ENCODE peak calls at places on chromosomes 12 and 14, in six cellular contexts. K is CD8-positive, alpha-beta memory T cell; H is heart right ventricle; T is GM23338; B is AG04450; Q is psoas muscle. L is an unnamed sample.
A peak's percentile ranks its signal among the peaks of the same experiment; 100 is the strongest.

GRCh38 chr12:77724367-77724957 is 106.2 kb upstream of the NAV3 start:
- DNase-seq in K (no peak), H (no peak), T (peak; percentile 66), B (peak; percentile 10), Q (no peak), L (no peak)

GRCh38 chr14:25622752-25623151 is 572.8 kb upstream of the STXBP6 start:
- DNase-seq in K (no peak), H (no peak), T (no peak), B (no peak), Q (no peak), L (no peak)

GRCh38 chr12:78931466-78931990 is 67.0 kb downstream of the SYT1 start:
- DNase-seq in K (no peak), H (no peak), T (peak; percentile 27), B (no peak), Q (no peak), L (no peak)

GRCh38 chr14:53273671-53274072 is 120.5 kb upstream of the DDHD1 start:
- DNase-seq in K (no peak), H (peak; percentile 11), T (peak; percentile 32), B (no peak), Q (no peak), L (no peak)

GRCh38 chr14:36518031-36518585 is 1.9 kb downstream of the NKX2-1 start:
- DNase-seq in K (no peak), H (no peak), T (peak; percentile 62), B (no peak), Q (no peak), L (no peak)

GRCh38 chr12:88628856-88629509 is 48.7 kb upstream of the KITLG start:
- DNase-seq in K (no peak), H (no peak), T (no peak), B (no peak), Q (no peak), L (no peak)

GRCh38 chr12:97630875-97631274 is 168.3 kb downstream of the RMST start:
- DNase-seq in K (no peak), H (no peak), T (no peak), B (no peak), Q (no peak), L (no peak)

GRCh38 chr14:71521238-71521637 is 411.0 kb upstream of the RGS6 start:
- DNase-seq in K (no peak), H (no peak), T (no peak), B (no peak), Q (no peak), L (no peak)

GRCh38 chr12:108653082-108653516 is 19.4 kb upstream of the SELPLG start:
- DNase-seq in K (no peak), H (no peak), T (no peak), B (no peak), Q (no peak), L (no peak)

GRCh38 chr12:78035913-78036658 is 205.4 kb downstream of the NAV3 start:
- DNase-seq in K (no peak), H (no peak), T (peak; percentile 17), B (no peak), Q (no peak), L (no peak)

GRCh38 chr14:22657861-22658260 is 13.7 kb upstream of the OR6J1 start:
- DNase-seq in K (no peak), H (no peak), T (peak; percentile 17), B (no peak), Q (no peak), L (no peak)

GRCh38 chr12:127340381-127340780 is 926.6 kb upstream of the TMEM132C start:
- DNase-seq in K (no peak), H (no peak), T (no peak), B (no peak), Q (no peak), L (no peak)

GRCh38 chr12:127162902-127163301 is 1104.1 kb upstream of the TMEM132C start:
- DNase-seq in K (peak; percentile 80), H (no peak), T (no peak), B (no peak), Q (no peak), L (no peak)

GRCh38 chr12:106428379-106428778 is 70.8 kb downstream of the POLR3B start:
- DNase-seq in K (no peak), H (no peak), T (no peak), B (no peak), Q (no peak), L (no peak)

GRCh38 chr14:34122081-34122480 is 171.2 kb upstream of the EGLN3 start:
- DNase-seq in K (no peak), H (no peak), T (no peak), B (no peak), Q (no peak), L (no peak)

GRCh38 chr12:112166051-112167015 is 41.0 kb downstream of the TRAFD1 start:
- DNase-seq in K (no peak), H (no peak), T (no peak), B (no peak), Q (no peak), L (no peak)

GRCh38 chr14:68794856-68795601 is 2.2 kb upstream of the ZFP36L1 start:
- DNase-seq in K (peak; percentile 73), H (no peak), T (peak; percentile 63), B (peak; percentile 87), Q (no peak), L (peak; percentile 90)

GRCh38 chr12:120132437-120132836 is 15.9 kb upstream of the RAB35 start:
- DNase-seq in K (no peak), H (no peak), T (no peak), B (no peak), Q (no peak), L (no peak)

GRCh38 chr12:3595721-3596120 is 104.7 kb downstream of the PRMT8 start:
- DNase-seq in K (no peak), H (no peak), T (no peak), B (no peak), Q (no peak), L (no peak)

GRCh38 chr14:29007990-29008389 is 241.4 kb downstream of the FOXG1 start:
- DNase-seq in K (no peak), H (no peak), T (no peak), B (no peak), Q (no peak), L (no peak)

GRCh38 chr14:68451676-68452387 is 341.0 kb downstream of the ZFP36L1 start:
- DNase-seq in K (no peak), H (no peak), T (no peak), B (no peak), Q (peak; percentile 36), L (no peak)

GRCh38 chr14:74882103-74882920 is 596 bp downstream of the DLST start:
- DNase-seq in K (peak; percentile 71), H (peak; percentile 40), T (peak; percentile 65), B (no peak), Q (peak; percentile 78), L (no peak)

GRCh38 chr12:89525002-89525823 is 617 bp upstream of the GALNT4 start:
- DNase-seq in K (peak; percentile 66), H (peak; percentile 44), T (peak; percentile 79), B (no peak), Q (peak; percentile 65), L (no peak)

GRCh38 chr14:31388687-31389413 is 31.5 kb downstream of the HEATR5A start:
- DNase-seq in K (no peak), H (no peak), T (no peak), B (no peak), Q (no peak), L (no peak)

GRCh38 chr12:6936378-6936638 is 7.3 kb upstream of the RNU7-1 start:
- DNase-seq in K (no peak), H (no peak), T (no peak), B (no peak), Q (no peak), L (no peak)
- H3K4me3 ChIP-seq in K (no peak overlapping the region), H (no peak overlapping the region), T (peak overlapping the region; percentile 89), B (no peak overlapping the region), Q (no peak overlapping the region), L (no peak overlapping the region)

GRCh38 chr12:95857799-95858198 is 953 bp upstream of the SNRPF start:
- DNase-seq in K (no peak), H (no peak), T (peak; percentile 39), B (no peak), Q (no peak), L (no peak)

GRCh38 chr12:95857151-95857550 is 1.6 kb upstream of the SNRPF start:
- DNase-seq in K (no peak), H (no peak), T (peak; percentile 77), B (no peak), Q (no peak), L (no peak)

GRCh38 chr12:95858451-95859343 is at the start of gene SNRPF:
- DNase-seq in K (peak; percentile 96), H (peak; percentile 90), T (peak; percentile 98), B (peak; percentile 93), Q (peak; percentile 96), L (peak; percentile 77)

GRCh38 chr12:95859947-95860850 is 1.4 kb downstream of the SNRPF start:
- DNase-seq in K (no peak), H (no peak), T (no peak), B (no peak), Q (no peak), L (no peak)

DNA sequence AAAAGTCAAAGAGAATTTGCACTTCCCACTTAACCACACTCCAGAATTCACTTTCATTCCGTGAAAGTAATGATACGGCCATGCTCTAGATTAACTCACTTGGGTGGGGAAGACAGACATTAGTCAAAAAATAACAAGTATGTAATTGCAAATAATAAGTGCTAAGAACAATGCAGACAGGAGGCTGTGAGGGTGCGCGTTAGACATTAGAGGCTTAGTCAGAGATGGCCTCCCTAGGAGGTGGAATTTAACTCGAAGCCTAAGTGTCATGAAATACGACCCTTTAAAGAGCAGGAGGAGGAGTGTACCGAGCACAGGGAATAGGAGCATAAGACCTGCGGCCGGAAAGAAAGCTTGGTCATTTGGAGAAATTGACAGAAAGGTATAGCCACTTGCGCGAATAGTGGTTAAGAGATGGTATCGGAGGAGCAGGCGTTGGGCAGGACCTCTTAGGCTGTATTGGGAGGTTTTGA is 628 bp downstream of the SNRPF start:
- DNase-seq in K (no peak), H (no peak), T (peak; percentile 65), B (no peak), Q (no peak), L (no peak)
- H3K4me3 ChIP-seq in K (peak overlapping the region; percentile 83), H (peak overlapping the region; percentile 73), T (peak overlapping the region; percentile 88), B (peak overlapping the region; percentile 80), Q (peak overlapping the region; percentile 74), L (peak overlapping the region; percentile 86)

DNA sequence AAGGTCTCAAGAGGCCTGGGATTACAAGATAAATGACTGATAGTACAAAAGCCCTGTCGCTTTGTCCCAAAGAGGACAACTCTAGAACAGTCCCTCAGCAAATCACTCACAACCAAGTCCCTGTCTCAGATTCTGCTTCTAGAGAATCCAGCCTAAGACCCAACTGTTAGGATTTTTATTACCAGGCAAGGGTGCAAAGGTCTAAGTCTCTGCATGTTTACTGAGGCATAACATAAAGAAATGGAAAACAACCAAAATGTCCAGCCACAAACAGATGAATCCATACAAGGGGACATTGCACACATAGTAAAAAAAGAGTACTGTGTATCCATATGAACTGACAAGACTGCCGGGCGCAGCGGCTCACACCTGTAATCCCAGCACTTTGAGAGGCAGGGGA is 104.1 kb downstream of the FOXN3 start:
- DNase-seq in K (no peak), H (no peak), T (no peak), B (no peak), Q (no peak), L (no peak)
- H3K4me3 ChIP-seq in K (no peak overlapping the region), H (no peak overlapping the region), T (no peak overlapping the region), B (no peak overlapping the region), Q (no peak overlapping the region), L (no peak overlapping the region)

DNA sequence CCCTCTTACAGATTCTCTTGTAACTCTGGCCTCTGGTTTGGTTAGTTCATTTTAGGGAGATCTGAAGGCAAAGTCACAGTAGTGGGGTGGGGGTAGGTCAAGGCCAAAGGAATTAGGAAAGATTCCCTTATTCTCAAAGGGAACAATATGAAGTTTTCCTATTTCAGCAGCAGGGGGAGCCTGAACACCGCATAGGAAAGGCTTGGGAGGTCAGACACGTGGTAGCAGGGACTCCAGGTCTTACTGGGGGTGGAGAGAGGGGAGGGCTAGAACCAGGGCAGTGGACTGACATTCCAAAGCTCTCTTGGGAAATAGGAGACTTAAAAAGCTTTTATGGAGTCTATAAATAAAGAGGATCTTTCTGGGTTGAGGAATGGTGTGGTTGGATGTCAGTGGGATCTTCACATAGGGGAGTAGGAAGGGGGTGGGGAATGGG is 1.3 kb downstream of the ZC3H10 start:
- DNase-seq in K (peak; percentile 75), H (peak; percentile 46), T (peak; percentile 97), B (peak; percentile 90), Q (peak; percentile 87), L (peak; percentile 89)
- H3K4me3 ChIP-seq in K (peak overlapping the region; percentile 84), H (peak overlapping the region; percentile 84), T (peak overlapping the region; percentile 78), B (peak overlapping the region; percentile 92), Q (peak overlapping the region; percentile 81), L (peak overlapping the region; percentile 81)